ENCODE peak calls at places on chromosome 13, in nine cellular contexts. G is upper lobe of right lung; Y is effector memory CD4-positive, alpha-beta T cell; U is body of pancreas; O is lower lobe of right lung; J is thoracic aorta; I is gastrocnemius medialis; E is sigmoid colon; T is stomach. L is an unnamed sample. For H3K9me3, the result is how much of the 10 kb centered on the place peaks cover.

GRCh38 chr13:108915095-108915633 is 285.8 kb downstream of the MYO16 start:
- DNase-seq in G (no peak), T (no peak), U (peak), E (no peak), O (no peak), I (no peak), J (no peak), Y (no peak), L (no peak)

GRCh38 chr13:79973533-79973963 is 367.4 kb downstream of the SPRY2 start:
- DNase-seq in J (no peak), I (no peak), O (no peak), Y (no peak), T (no peak), U (no peak), E (no peak), G (no peak), L (no peak)

GRCh38 chr13:95485518-95486144 is 66.9 kb upstream of the CLDN10 start:
- DNase-seq in I (no peak), U (no peak), T (no peak), J (no peak), O (no peak), Y (no peak), E (no peak), G (no peak), L (no peak)

GRCh38 chr13:23349127-23349897 is 84.2 kb downstream of the SACS start:
- DNase-seq in J (no peak), O (no peak), Y (no peak), G (no peak), I (no peak), E (no peak), U (no peak), T (no peak), L (no peak)

GRCh38 chr13:89375839-89376238 is 1704.7 kb downstream of the SLITRK5 start:
- DNase-seq in G (no peak), Y (no peak), O (no peak), E (no peak), T (no peak), U (no peak), J (no peak), I (no peak), L (no peak)

GRCh38 chr13:48009298-48009697 is 8.2 kb upstream of the SUCLA2 start:
- DNase-seq in Y (no peak), O (no peak), U (no peak), T (no peak), G (no peak), I (no peak), E (no peak), J (no peak), L (no peak)

GRCh38 chr13:21518617-21519144 is 59.6 kb upstream of the ZDHHC20 start:
- DNase-seq in U (no peak), T (no peak), E (no peak), I (no peak), O (no peak), J (no peak), G (no peak), Y (no peak), L (no peak)

GRCh38 chr13:96994030-96994848 is at the start of gene OXGR1:
- DNase-seq in O (peak), I (no peak), E (no peak), Y (no peak), J (no peak), T (no peak), U (peak), G (no peak), L (peak)

GRCh38 chr13:99357149-99357596 is 50.0 kb upstream of the GPR183 start:
- DNase-seq in J (no peak), T (no peak), U (no peak), I (no peak), E (no peak), G (no peak), O (no peak), Y (peak), L (no peak)

GRCh38 chr13:20495087-20496023 is 30.3 kb downstream of the CRYL1 start:
- DNase-seq in T (peak), E (no peak), U (peak), Y (peak), I (peak), J (peak), O (no peak), G (no peak), L (peak)

GRCh38 chr13:68506888-68507551 is 1276.9 kb upstream of the PCDH9 start:
- DNase-seq in O (no peak), U (peak), Y (no peak), G (no peak), J (no peak), E (no peak), I (no peak), T (no peak), L (no peak)

GRCh38 chr13:41388143-41388881 is 69.0 kb upstream of the RGCC start:
- DNase-seq in Y (no peak), E (no peak), J (no peak), O (no peak), U (peak), T (no peak), I (no peak), G (no peak), L (no peak)
- H3K27ac ChIP-seq in Y (no peak), E (no peak), J (no peak), O (no peak), U (no peak), T (no peak), I (no peak), G (no peak), L (no peak)

GRCh38 chr13:31697290-31697689 is 42.0 kb upstream of the RXFP2 start:
- DNase-seq in T (no peak), J (no peak), G (no peak), I (no peak), Y (no peak), U (no peak), O (no peak), E (no peak), L (no peak)
- H3K9me3 ChIP-seq in T (under half), J (under half), G (under half), I (under half), Y (under half), U (under half), O (under half), E (under half), L (under half)

DNA sequence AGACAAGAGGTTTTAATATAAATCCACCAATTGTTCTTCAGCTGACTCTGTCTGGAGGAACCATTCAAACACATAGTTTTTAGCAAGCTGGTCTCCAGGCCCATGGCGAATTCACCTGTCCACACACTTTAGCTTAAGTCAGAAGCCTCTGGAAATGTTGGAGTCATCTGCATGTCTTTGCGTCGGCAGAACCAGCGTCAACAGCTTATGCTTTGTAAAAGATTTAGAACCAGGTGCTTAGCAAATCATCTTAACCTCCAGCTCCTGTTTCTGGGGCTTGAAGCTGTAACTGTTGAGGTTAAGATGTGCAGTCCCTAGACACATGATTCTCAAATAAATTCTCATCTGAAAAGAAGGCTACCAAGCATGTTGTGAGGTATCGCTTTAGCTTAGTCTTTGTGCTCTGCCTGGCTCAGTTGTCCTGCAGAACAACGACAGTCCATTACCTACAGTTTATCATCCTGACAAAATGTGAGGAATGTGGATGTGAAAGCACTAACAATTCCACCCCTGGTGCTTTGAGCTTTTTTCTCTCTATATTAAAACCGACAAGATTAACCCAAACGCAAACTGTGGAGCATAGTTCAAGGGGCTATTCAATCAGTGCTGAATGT is 4.4 kb downstream of the EFNB2 start:
- DNase-seq in O (no peak), G (no peak), J (no peak), E (no peak), U (no peak), I (no peak), Y (no peak), T (no peak), L (no peak)
- H3K4me3 ChIP-seq in O (peak), G (peak), J (peak), E (peak), U (no peak), I (peak), Y (no peak), T (peak), L (peak)

DNA sequence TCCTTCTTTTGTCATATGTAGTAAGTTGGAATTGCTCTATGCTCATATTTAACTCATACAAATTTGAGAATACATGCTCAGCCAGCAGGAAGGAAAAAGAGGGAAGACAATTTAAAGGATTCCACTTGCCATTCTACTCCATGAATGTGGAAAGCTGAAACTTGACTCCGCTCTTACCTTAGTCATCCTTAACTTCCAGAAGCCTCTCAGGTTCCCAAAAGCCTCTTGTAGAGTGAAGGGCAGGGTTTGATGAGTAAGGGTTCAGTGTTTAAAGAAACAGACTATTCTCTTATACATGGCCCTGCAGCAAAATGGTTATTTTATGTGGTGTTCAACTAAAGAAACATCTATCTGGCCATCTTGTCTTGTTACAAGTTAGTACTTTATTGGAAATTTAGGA is 27.1 kb downstream of the FAM124A start:
- DNase-seq in Y (no peak), U (no peak), E (no peak), O (no peak), T (no peak), G (no peak), I (no peak), J (no peak), L (no peak)
- H3K27ac ChIP-seq in Y (no peak), U (no peak), E (no peak), O (no peak), T (no peak), G (no peak), I (no peak), J (no peak), L (no peak)

DNA sequence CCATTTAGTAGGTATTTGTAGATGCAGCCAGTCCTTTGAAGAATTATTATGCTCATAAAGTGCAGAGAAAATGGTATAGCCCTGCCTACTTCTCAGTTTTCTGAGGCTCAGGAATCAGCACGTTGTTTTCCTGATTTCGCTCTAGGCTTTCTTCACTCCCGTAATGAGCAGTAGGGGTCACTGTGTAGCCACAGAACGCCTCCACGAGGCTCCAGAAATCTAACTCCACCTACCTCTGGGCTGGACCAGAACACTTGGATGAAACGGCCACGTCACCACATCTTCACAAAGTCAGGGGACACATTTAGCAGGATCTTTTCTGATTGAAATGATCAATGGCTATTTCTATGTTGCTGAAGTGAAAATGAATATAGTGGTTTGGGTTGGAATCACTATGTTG is 49.8 kb upstream of the GTF3A start:
- DNase-seq in O (peak), E (peak), J (peak), T (peak), Y (peak), I (peak), G (no peak), U (peak), L (peak)
- H3K9me3 ChIP-seq in O (under half), E (under half), J (under half), T (under half), Y (under half), I (under half), G (under half), U (under half), L (under half)

GRCh38 chr13:109998030-109998429 is 211.6 kb upstream of the IRS2 start:
- DNase-seq in G (no peak), U (no peak), J (no peak), Y (no peak), O (no peak), E (no peak), T (no peak), I (no peak), L (no peak)

GRCh38 chr13:110001622-110002275 is 215.4 kb upstream of the IRS2 start:
- DNase-seq in Y (no peak), O (no peak), E (no peak), I (no peak), T (no peak), G (no peak), J (no peak), U (no peak), L (no peak)

GRCh38 chr13:109998808-109999528 is 212.6 kb upstream of the IRS2 start:
- DNase-seq in G (no peak), T (no peak), J (no peak), E (no peak), U (no peak), O (no peak), Y (no peak), I (no peak), L (no peak)

GRCh38 chr13:110000534-110001345 is 214.4 kb upstream of the IRS2 start:
- DNase-seq in G (no peak), Y (no peak), T (no peak), J (no peak), I (no peak), U (no peak), O (no peak), E (no peak), L (no peak)

GRCh38 chr13:109999659-110000533 is 213.5 kb upstream of the IRS2 start:
- DNase-seq in O (no peak), G (no peak), I (no peak), J (no peak), Y (no peak), U (no peak), E (no peak), T (no peak), L (no peak)
- H3K4me3 ChIP-seq in O (no peak), G (no peak), I (no peak), J (no peak), Y (no peak), U (no peak), E (no peak), T (no peak), L (no peak)

GRCh38 chr13:110518571-110518970 is 43.0 kb downstream of the RAB20 start:
- DNase-seq in T (peak), U (no peak), E (peak), O (peak), J (no peak), Y (no peak), I (no peak), G (no peak), L (peak)
- H3K27ac ChIP-seq in T (no peak), U (no peak), E (no peak), O (no peak), J (no peak), Y (no peak), I (no peak), G (no peak), L (no peak)

DNA sequence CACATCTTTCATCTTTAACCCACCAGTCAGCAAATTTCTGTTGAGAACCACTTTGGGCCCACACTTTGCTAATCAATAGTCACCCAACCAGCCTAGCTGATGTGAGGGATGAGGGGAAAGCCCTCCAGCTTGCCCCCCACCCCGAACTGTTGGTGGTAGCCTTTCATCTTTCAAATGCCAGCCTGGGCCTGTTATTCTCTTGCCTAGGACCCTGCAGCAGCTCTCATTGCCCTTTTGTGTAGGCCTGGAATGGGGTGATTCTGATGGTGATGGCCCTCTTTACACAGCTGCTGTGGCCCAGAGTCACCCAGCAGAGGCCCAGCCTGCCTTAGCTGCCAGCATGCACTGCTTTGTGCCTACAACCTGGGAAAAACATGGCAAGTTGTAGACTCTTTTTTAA is 294.5 kb downstream of the SLC7A1 start:
- DNase-seq in T (no peak), E (no peak), O (no peak), U (no peak), G (no peak), I (no peak), J (no peak), Y (no peak), L (no peak)
- H3K9me3 ChIP-seq in T (under half), E (under half), O (under half), U (under half), G (under half), I (under half), J (under half), Y (under half), L (under half)

GRCh38 chr13:46172531-46172991 is 9.4 kb downstream of the LCP1 start:
- DNase-seq in O (no peak), Y (peak), G (no peak), T (no peak), U (no peak), I (no peak), J (no peak), E (no peak), L (no peak)

GRCh38 chr13:46171739-46172138 is 10.2 kb downstream of the LCP1 start:
- DNase-seq in O (no peak), U (no peak), E (no peak), Y (no peak), I (no peak), J (no peak), T (no peak), G (no peak), L (no peak)

GRCh38 chr13:46170687-46171086 is 11.3 kb downstream of the LCP1 start:
- DNase-seq in T (no peak), E (no peak), J (no peak), O (no peak), G (no peak), Y (no peak), U (no peak), I (no peak), L (no peak)

GRCh38 chr13:46170268-46170667 is 11.7 kb downstream of the LCP1 start:
- DNase-seq in I (no peak), T (peak), U (peak), J (no peak), G (no peak), E (no peak), O (no peak), Y (no peak), L (no peak)

GRCh38 chr13:46171223-46171622 is 10.8 kb downstream of the LCP1 start:
- DNase-seq in J (no peak), Y (no peak), O (no peak), I (no peak), G (no peak), E (no peak), U (no peak), T (no peak), L (no peak)
- H3K4me3 ChIP-seq in J (no peak), Y (peak), O (no peak), I (no peak), G (no peak), E (no peak), U (no peak), T (no peak), L (no peak)

DNA sequence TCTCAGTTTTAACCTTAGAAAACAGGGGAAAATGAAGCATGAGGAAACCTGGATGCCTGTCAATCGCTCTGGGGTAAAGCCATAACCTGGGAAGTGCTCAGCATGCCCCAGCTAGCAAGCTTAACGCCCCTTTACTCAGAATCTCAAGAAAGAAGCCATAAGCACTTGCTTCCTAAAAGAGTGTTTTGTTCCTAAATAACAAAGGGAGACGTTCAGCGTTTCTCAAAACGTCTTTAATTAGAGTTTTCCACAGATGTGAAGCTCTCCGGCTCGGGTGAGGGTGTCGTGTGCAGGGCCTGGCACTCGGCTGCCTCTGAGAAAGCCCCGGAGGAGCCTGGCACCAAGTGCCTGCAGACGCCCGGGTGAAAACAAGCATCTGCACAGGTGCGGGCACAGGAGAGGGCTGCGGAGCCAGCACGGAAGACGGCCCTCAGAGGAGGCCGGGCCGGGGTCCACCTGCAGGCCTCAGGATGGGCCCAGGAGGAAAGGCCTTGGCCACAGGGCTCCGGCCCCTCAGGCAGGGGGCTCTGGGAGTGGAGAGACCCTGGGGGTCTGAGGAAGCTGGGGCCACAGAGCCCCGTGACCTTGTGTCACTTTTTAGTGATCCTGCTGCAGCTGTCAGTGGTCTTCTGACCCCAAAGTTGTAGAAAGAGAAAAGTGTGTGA is 6.2 kb downstream of the GAS6 start:
- DNase-seq in I (no peak), U (no peak), T (peak), G (no peak), Y (no peak), J (no peak), E (no peak), O (peak), L (peak)
- H3K27ac ChIP-seq in I (no peak), U (no peak), T (no peak), G (no peak), Y (no peak), J (no peak), E (peak), O (no peak), L (no peak)

L was measured in right cardiac atrium.